ENCODE peak calls at places on chromosome 11, in four cellular contexts. M is activated gamma-delta T cell treated with Interleukin-2 at 50 U/mL for 16 hours, Z is frontal cortex, V is omental fat pad. R is an unnamed sample.

GRCh38 chr11:18527512-18527911 is 770 bp upstream of the TSG101 start:
- DNase-seq in V (no peak), M (no peak), Z (no peak), R (peak)

GRCh38 chr11:57126766-57127400 is 54.9 kb upstream of the LRRC55 start:
- DNase-seq in M (no peak), Z (no peak), V (no peak), R (no peak)

GRCh38 chr11:110000045-110000502 is 93.1 kb upstream of the ZC3H12C start:
- DNase-seq in V (no peak), M (no peak), Z (peak), R (peak)

GRCh38 chr11:114225662-114226061 is 70.5 kb upstream of the NNMT start:
- DNase-seq in Z (no peak), V (no peak), M (no peak), R (no peak)

GRCh38 chr11:40294343-40294723 is 1165.1 kb downstream of the LRRC4C start:
- DNase-seq in M (no peak), Z (no peak), V (no peak), R (no peak)

GRCh38 chr11:2929511-2929879 is 275 bp upstream of the PHLDA2 start:
- DNase-seq in Z (no peak), M (no peak), V (peak), R (no peak)

GRCh38 chr11:12143461-12144258 is 33.3 kb downstream of the MICAL2 start:
- DNase-seq in V (no peak), M (no peak), Z (no peak), R (no peak)

GRCh38 chr11:35618497-35619029 is 303 bp downstream of the FJX1 start:
- DNase-seq in Z (peak), V (no peak), M (no peak), R (no peak)

GRCh38 chr11:61162092-61162935 is 1.1 kb upstream of the VPS37C start:
- DNase-seq in V (no peak), M (no peak), Z (no peak), R (no peak)